ENCODE peak calls at places on chromosomes 12 and 14, in seven cellular contexts. One of them, this sample, is unnamed.

GRCh38 chr12:21634245-21634644 is 23.4 kb downstream of the LDHB start:
- DNase-seq in activated CD8-positive, alpha-beta memory T cell treated with anti-CD3 and anti-CD28 coated beads for 48 hours: no peak
- DNase-seq in RKO: no peak
- DNase-seq in GM12878: no peak
- DNase-seq in NCI-H460: no peak
- DNase-seq in H4: no peak
- DNase-seq in iPS DF 19.7: no peak
- DNase-seq in this sample: no peak

GRCh38 chr12:11949738-11950403 is 120.9 kb upstream of the BCL2L14 start:
- DNase-seq in iPS DF 19.7: no peak
- DNase-seq in GM12878: no peak
- DNase-seq in NCI-H460: no peak
- DNase-seq in H4: no peak
- DNase-seq in activated CD8-positive, alpha-beta memory T cell treated with anti-CD3 and anti-CD28 coated beads for 48 hours: no peak
- DNase-seq in RKO: no peak
- DNase-seq in this sample: no peak

GRCh38 chr12:121614872-121615467 is 11.4 kb upstream of the ORAI1 start:
- DNase-seq in activated CD8-positive, alpha-beta memory T cell treated with anti-CD3 and anti-CD28 coated beads for 48 hours: no peak
- DNase-seq in GM12878: no peak
- DNase-seq in iPS DF 19.7: no peak
- DNase-seq in RKO: no peak
- DNase-seq in NCI-H460: no peak
- DNase-seq in H4: no peak
- DNase-seq in this sample: no peak

GRCh38 chr12:108696111-108696995 is 35.0 kb downstream of the CORO1C start:
- DNase-seq in GM12878: no peak
- DNase-seq in H4: peak
- DNase-seq in RKO: peak
- DNase-seq in activated CD8-positive, alpha-beta memory T cell treated with anti-CD3 and anti-CD28 coated beads for 48 hours: no peak
- DNase-seq in NCI-H460: no peak
- DNase-seq in iPS DF 19.7: no peak
- DNase-seq in this sample: no peak

GRCh38 chr14:23137221-23138172 is 18.4 kb upstream of the CEBPE start:
- DNase-seq in RKO: no peak
- DNase-seq in H4: no peak
- DNase-seq in activated CD8-positive, alpha-beta memory T cell treated with anti-CD3 and anti-CD28 coated beads for 48 hours: no peak
- DNase-seq in NCI-H460: no peak
- DNase-seq in iPS DF 19.7: no peak
- DNase-seq in GM12878: no peak
- DNase-seq in this sample: no peak

GRCh38 chr14:39107624-39108023 is 4.6 kb upstream of the SEC23A start:
- DNase-seq in activated CD8-positive, alpha-beta memory T cell treated with anti-CD3 and anti-CD28 coated beads for 48 hours: no peak
- DNase-seq in RKO: peak
- DNase-seq in GM12878: no peak
- DNase-seq in H4: peak
- DNase-seq in NCI-H460: peak
- DNase-seq in iPS DF 19.7: no peak
- DNase-seq in this sample: no peak

GRCh38 chr14:100787659-100788058 is 38.3 kb upstream of the MEG3 start:
- DNase-seq in RKO: no peak
- DNase-seq in NCI-H460: no peak
- DNase-seq in GM12878: no peak
- DNase-seq in iPS DF 19.7: no peak
- DNase-seq in activated CD8-positive, alpha-beta memory T cell treated with anti-CD3 and anti-CD28 coated beads for 48 hours: no peak
- DNase-seq in H4: no peak
- DNase-seq in this sample: no peak

GRCh38 chr14:64926398-64926995 is 12.2 kb downstream of the CHURC1 start:
- DNase-seq in NCI-H460: no peak
- DNase-seq in RKO: no peak
- DNase-seq in activated CD8-positive, alpha-beta memory T cell treated with anti-CD3 and anti-CD28 coated beads for 48 hours: no peak
- DNase-seq in GM12878: no peak
- DNase-seq in H4: no peak
- DNase-seq in iPS DF 19.7: no peak
- DNase-seq in this sample: no peak

GRCh38 chr14:75562494-75562893 is 15.9 kb upstream of the FLVCR2 start:
- DNase-seq in GM12878: no peak
- DNase-seq in RKO: no peak
- DNase-seq in iPS DF 19.7: no peak
- DNase-seq in activated CD8-positive, alpha-beta memory T cell treated with anti-CD3 and anti-CD28 coated beads for 48 hours: no peak
- DNase-seq in NCI-H460: no peak
- DNase-seq in H4: no peak
- DNase-seq in this sample: no peak

GRCh38 chr14:21090194-21090939 is 8.1 kb downstream of the ZNF219 start:
- DNase-seq in activated CD8-positive, alpha-beta memory T cell treated with anti-CD3 and anti-CD28 coated beads for 48 hours: no peak
- DNase-seq in GM12878: no peak
- DNase-seq in NCI-H460: no peak
- DNase-seq in RKO: no peak
- DNase-seq in iPS DF 19.7: no peak
- DNase-seq in H4: no peak
- DNase-seq in this sample: no peak

GRCh38 chr12:21294176-21294575 is 40.5 kb downstream of the SLCO1A2 start:
- DNase-seq in activated CD8-positive, alpha-beta memory T cell treated with anti-CD3 and anti-CD28 coated beads for 48 hours: no peak
- DNase-seq in NCI-H460: no peak
- DNase-seq in H4: no peak
- DNase-seq in GM12878: no peak
- DNase-seq in RKO: no peak
- DNase-seq in iPS DF 19.7: no peak
- DNase-seq in this sample: no peak

GRCh38 chr12:46608431-46609280 is 217.1 kb downstream of the SLC38A4 start:
- DNase-seq in activated CD8-positive, alpha-beta memory T cell treated with anti-CD3 and anti-CD28 coated beads for 48 hours: no peak
- DNase-seq in RKO: no peak
- DNase-seq in iPS DF 19.7: no peak
- DNase-seq in GM12878: no peak
- DNase-seq in H4: peak
- DNase-seq in NCI-H460: no peak
- DNase-seq in this sample: no peak

GRCh38 chr14:33954016-33954598 is 3.2 kb upstream of the EGLN3 start:
- DNase-seq in H4: no peak
- DNase-seq in NCI-H460: no peak
- DNase-seq in iPS DF 19.7: no peak
- DNase-seq in GM12878: no peak
- DNase-seq in RKO: no peak
- DNase-seq in activated CD8-positive, alpha-beta memory T cell treated with anti-CD3 and anti-CD28 coated beads for 48 hours: no peak
- DNase-seq in this sample: no peak

GRCh38 chr12:49979061-49979586 is 6.4 kb downstream of the AQP6 start:
- DNase-seq in RKO: no peak
- DNase-seq in GM12878: no peak
- DNase-seq in activated CD8-positive, alpha-beta memory T cell treated with anti-CD3 and anti-CD28 coated beads for 48 hours: no peak
- DNase-seq in iPS DF 19.7: no peak
- DNase-seq in NCI-H460: no peak
- DNase-seq in H4: no peak
- DNase-seq in this sample: no peak

GRCh38 chr14:32382704-32383103 is 53.6 kb downstream of the AKAP6 start:
- DNase-seq in RKO: peak
- DNase-seq in GM12878: no peak
- DNase-seq in iPS DF 19.7: no peak
- DNase-seq in activated CD8-positive, alpha-beta memory T cell treated with anti-CD3 and anti-CD28 coated beads for 48 hours: no peak
- DNase-seq in NCI-H460: peak
- DNase-seq in H4: peak
- DNase-seq in this sample: no peak

GRCh38 chr12:98644433-98644711 is 216 bp downstream of the IKBIP start:
- DNase-seq in GM12878: no peak
- DNase-seq in NCI-H460: no peak
- DNase-seq in H4: peak
- DNase-seq in iPS DF 19.7: no peak
- DNase-seq in activated CD8-positive, alpha-beta memory T cell treated with anti-CD3 and anti-CD28 coated beads for 48 hours: no peak
- DNase-seq in RKO: no peak
- DNase-seq in this sample: no peak

GRCh38 chr12:112126000-112126431 is 656 bp downstream of the TRAFD1 start:
- DNase-seq in H4: no peak
- DNase-seq in RKO: no peak
- DNase-seq in GM12878: no peak
- DNase-seq in activated CD8-positive, alpha-beta memory T cell treated with anti-CD3 and anti-CD28 coated beads for 48 hours: no peak
- DNase-seq in NCI-H460: no peak
- DNase-seq in iPS DF 19.7: no peak
- DNase-seq in this sample: no peak

GRCh38 chr14:32572867-32573149 is 243.7 kb downstream of the AKAP6 start:
- DNase-seq in GM12878: no peak
- DNase-seq in H4: no peak
- DNase-seq in activated CD8-positive, alpha-beta memory T cell treated with anti-CD3 and anti-CD28 coated beads for 48 hours: no peak
- DNase-seq in RKO: no peak
- DNase-seq in NCI-H460: no peak
- DNase-seq in iPS DF 19.7: no peak
- DNase-seq in this sample: no peak

GRCh38 chr14:39169541-39169900 is 612 bp downstream of the TRAPPC6B start:
- DNase-seq in H4: no peak
- DNase-seq in activated CD8-positive, alpha-beta memory T cell treated with anti-CD3 and anti-CD28 coated beads for 48 hours: no peak
- DNase-seq in NCI-H460: no peak
- DNase-seq in GM12878: no peak
- DNase-seq in RKO: peak
- DNase-seq in iPS DF 19.7: no peak
- DNase-seq in this sample: no peak

GRCh38 chr14:105391541-105391940 is 6.8 kb upstream of the TEX22 start:
- DNase-seq in NCI-H460: no peak
- DNase-seq in iPS DF 19.7: no peak
- DNase-seq in H4: no peak
- DNase-seq in RKO: no peak
- DNase-seq in activated CD8-positive, alpha-beta memory T cell treated with anti-CD3 and anti-CD28 coated beads for 48 hours: no peak
- DNase-seq in GM12878: no peak
- DNase-seq in this sample: no peak

GRCh38 chr12:2796187-2796663 is 1.5 kb downstream of the FKBP4 start:
- DNase-seq in iPS DF 19.7: no peak
- DNase-seq in RKO: no peak
- DNase-seq in NCI-H460: no peak
- DNase-seq in H4: no peak
- DNase-seq in GM12878: no peak
- DNase-seq in activated CD8-positive, alpha-beta memory T cell treated with anti-CD3 and anti-CD28 coated beads for 48 hours: no peak
- DNase-seq in this sample: no peak

GRCh38 chr12:12003609-12004008 is 67.1 kb upstream of the BCL2L14 start:
- DNase-seq in H4: no peak
- DNase-seq in iPS DF 19.7: no peak
- DNase-seq in NCI-H460: no peak
- DNase-seq in activated CD8-positive, alpha-beta memory T cell treated with anti-CD3 and anti-CD28 coated beads for 48 hours: no peak
- DNase-seq in GM12878: no peak
- DNase-seq in RKO: no peak
- DNase-seq in this sample: no peak

GRCh38 chr14:76775695-76776305 is 14.5 kb downstream of the VASH1 start:
- DNase-seq in H4: no peak
- DNase-seq in activated CD8-positive, alpha-beta memory T cell treated with anti-CD3 and anti-CD28 coated beads for 48 hours: no peak
- DNase-seq in iPS DF 19.7: no peak
- DNase-seq in GM12878: no peak
- DNase-seq in NCI-H460: no peak
- DNase-seq in RKO: no peak
- DNase-seq in this sample: no peak

GRCh38 chr14:68719634-68720384 is 73.1 kb downstream of the ZFP36L1 start:
- DNase-seq in activated CD8-positive, alpha-beta memory T cell treated with anti-CD3 and anti-CD28 coated beads for 48 hours: no peak
- DNase-seq in iPS DF 19.7: no peak
- DNase-seq in H4: no peak
- DNase-seq in GM12878: no peak
- DNase-seq in RKO: no peak
- DNase-seq in NCI-H460: no peak
- DNase-seq in this sample: no peak

GRCh38 chr14:54446201-54446693 is 5.1 kb upstream of the CNIH1 start:
- DNase-seq in NCI-H460: no peak
- DNase-seq in RKO: no peak
- DNase-seq in activated CD8-positive, alpha-beta memory T cell treated with anti-CD3 and anti-CD28 coated beads for 48 hours: no peak
- DNase-seq in H4: no peak
- DNase-seq in iPS DF 19.7: no peak
- DNase-seq in GM12878: no peak
- DNase-seq in this sample: no peak

GRCh38 chr14:66782853-66783252 is 274.9 kb downstream of the GPHN start:
- DNase-seq in GM12878: no peak
- DNase-seq in H4: no peak
- DNase-seq in iPS DF 19.7: no peak
- DNase-seq in NCI-H460: no peak
- DNase-seq in activated CD8-positive, alpha-beta memory T cell treated with anti-CD3 and anti-CD28 coated beads for 48 hours: no peak
- DNase-seq in RKO: no peak
- DNase-seq in this sample: no peak

GRCh38 chr12:27844427-27845090 is 64.5 kb upstream of the MANSC4 start:
- DNase-seq in activated CD8-positive, alpha-beta memory T cell treated with anti-CD3 and anti-CD28 coated beads for 48 hours: no peak
- DNase-seq in H4: peak
- DNase-seq in GM12878: no peak
- DNase-seq in iPS DF 19.7: no peak
- DNase-seq in NCI-H460: no peak
- DNase-seq in RKO: no peak
- DNase-seq in this sample: no peak

GRCh38 chr14:84555493-84555892 is 974.5 kb upstream of the FLRT2 start:
- DNase-seq in activated CD8-positive, alpha-beta memory T cell treated with anti-CD3 and anti-CD28 coated beads for 48 hours: no peak
- DNase-seq in GM12878: no peak
- DNase-seq in RKO: no peak
- DNase-seq in H4: no peak
- DNase-seq in iPS DF 19.7: no peak
- DNase-seq in NCI-H460: no peak
- DNase-seq in this sample: no peak

GRCh38 chr14:76867536-76868452 is 41.6 kb downstream of the LRRC74A start:
- DNase-seq in RKO: no peak
- DNase-seq in GM12878: no peak
- DNase-seq in NCI-H460: no peak
- DNase-seq in activated CD8-positive, alpha-beta memory T cell treated with anti-CD3 and anti-CD28 coated beads for 48 hours: no peak
- DNase-seq in H4: no peak
- DNase-seq in iPS DF 19.7: no peak
- DNase-seq in this sample: peak

GRCh38 chr14:61300754-61301153 is 19.6 kb upstream of the TMEM30B start:
- DNase-seq in RKO: no peak
- DNase-seq in NCI-H460: no peak
- DNase-seq in GM12878: no peak
- DNase-seq in H4: no peak
- DNase-seq in iPS DF 19.7: no peak
- DNase-seq in activated CD8-positive, alpha-beta memory T cell treated with anti-CD3 and anti-CD28 coated beads for 48 hours: no peak
- DNase-seq in this sample: no peak